ENCODE peak calls at places on chromosomes 6 and 20, in nine cellular contexts. R is fibroblast of lung; A is Panc1; N is CD4-positive, CD25-positive, alpha-beta regulatory T cell; Y is esophagus squamous epithelium; O is SK-N-SH; H is RWPE2; C is cardiac muscle cell; S is CD8-positive, alpha-beta T cell. I is an unnamed sample.
A peak's percentile ranks its signal among the peaks of the same experiment; 100 is the strongest.

GRCh38 chr6:17666646-17667045 is 40.1 kb downstream of the NUP153 start:
- DNase-seq in R (no peak), A (no peak), N (no peak), Y (no peak), O (no peak), H (no peak), C (no peak), S (no peak), I (no peak)

GRCh38 chr20:56870271-56870670 is 241.2 kb downstream of the TFAP2C start:
- DNase-seq in R (no peak), A (no peak), N (no peak), Y (no peak), O (no peak), H (no peak), C (no peak), S (no peak), I (no peak)

GRCh38 chr6:164252952-164253351 is 838.4 kb downstream of the QKI start:
- DNase-seq in R (no peak), A (no peak), N (no peak), Y (no peak), O (no peak), H (no peak), C (peak; percentile 7), S (no peak), I (peak; percentile 6)

GRCh38 chr20:12201289-12201991 is 283.7 kb downstream of the BTBD3 start:
- DNase-seq in R (peak; percentile 55), A (no peak), N (no peak), Y (no peak), O (peak; percentile 1), H (no peak), C (peak; percentile 72), S (no peak), I (no peak)

GRCh38 chr6:106227612-106228507 is 97.7 kb downstream of the ATG5 start:
- DNase-seq in R (no peak), A (no peak), N (no peak), Y (no peak), O (no peak), H (no peak), C (no peak), S (no peak), I (no peak)

GRCh38 chr6:42230320-42231034 is 12.8 kb upstream of the MRPS10 start:
- DNase-seq in R (peak; percentile 47), A (no peak), N (no peak), Y (no peak), O (peak; percentile 43), H (no peak), C (no peak), S (no peak), I (peak; percentile 73)

GRCh38 chr6:16239798-16240123 is 1.4 kb downstream of the GMPR start:
- DNase-seq in R (peak; percentile 48), A (no peak), N (no peak), Y (no peak), O (no peak), H (no peak), C (no peak), S (no peak), I (peak; percentile 76)

GRCh38 chr6:144334150-144334708 is 49.1 kb downstream of the UTRN start:
- DNase-seq in R (no peak), A (no peak), N (peak; percentile 51), Y (no peak), O (no peak), H (no peak), C (no peak), S (peak; percentile 91), I (no peak)

GRCh38 chr6:9632026-9632425 is 782.8 kb downstream of the TFAP2A start:
- DNase-seq in R (no peak), A (no peak), N (no peak), Y (no peak), O (no peak), H (no peak), C (no peak), S (no peak), I (no peak)

GRCh38 chr20:18259730-18260129 is 28.6 kb upstream of the ZNF133 start:
- DNase-seq in R (no peak), A (no peak), N (no peak), Y (no peak), O (no peak), H (no peak), C (no peak), S (no peak), I (no peak)

GRCh38 chr6:125995972-125996580 is 9.7 kb downstream of the TRMT11 start:
- DNase-seq in R (peak; percentile 66), A (peak; percentile 55), N (peak; percentile 54), Y (no peak), O (peak; percentile 57), H (no peak), C (peak; percentile 75), S (peak; percentile 64), I (peak; percentile 47)

GRCh38 chr6:36120539-36120938 is 9.8 kb upstream of the MAPK13 start:
- DNase-seq in R (no peak), A (no peak), N (peak; percentile 68), Y (no peak), O (no peak), H (no peak), C (no peak), S (peak; percentile 86), I (no peak)

GRCh38 chr20:35293303-35294292 is 1.4 kb upstream of the FAM83C start:
- DNase-seq in R (no peak), A (no peak), N (no peak), Y (no peak), O (no peak), H (no peak), C (no peak), S (no peak), I (peak; percentile 26)

GRCh38 chr6:133368664-133369063 is 127.5 kb downstream of the EYA4 start:
- DNase-seq in R (peak; percentile 22), A (no peak), N (no peak), Y (no peak), O (peak; percentile 15), H (no peak), C (no peak), S (no peak), I (no peak)

GRCh38 chr6:43062818-43063217 is 3.4 kb downstream of the KLC4 start:
- DNase-seq in R (no peak), A (no peak), N (no peak), Y (no peak), O (no peak), H (no peak), C (no peak), S (no peak), I (no peak)

GRCh38 chr6:21679761-21680265 is 86.3 kb downstream of the SOX4 start:
- DNase-seq in R (peak; percentile 72), A (no peak), N (no peak), Y (no peak), O (no peak), H (no peak), C (peak; percentile 91), S (no peak), I (no peak)

GRCh38 chr6:119717942-119718341 is 368.4 kb upstream of the MAN1A1 start:
- DNase-seq in R (no peak), A (no peak), N (no peak), Y (no peak), O (no peak), H (no peak), C (no peak), S (no peak), I (no peak)

DNA sequence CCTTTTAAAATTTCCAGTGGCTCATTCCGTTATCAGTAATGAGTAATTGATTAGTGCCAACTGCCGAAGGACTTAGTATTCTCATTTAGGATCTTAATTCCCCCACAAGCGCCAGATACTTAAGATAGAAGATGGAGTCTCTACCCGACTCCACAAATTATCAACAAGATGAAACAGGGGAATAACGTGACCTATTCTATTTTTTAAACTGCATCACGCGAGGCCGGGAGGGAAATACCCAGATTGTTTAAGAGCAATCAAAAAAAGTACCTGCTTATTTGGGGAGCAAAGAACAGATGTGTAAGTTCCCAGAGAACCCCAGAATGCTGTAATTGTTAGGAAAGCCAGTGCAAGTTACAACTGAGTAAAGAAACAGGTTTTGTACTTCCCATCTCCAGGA is 1.1 kb upstream of the MAP3K5 start:
- DNase-seq in R (no peak), A (no peak), N (peak; percentile 31), Y (no peak), O (no peak), H (no peak), C (no peak), S (no peak), I (no peak)
- H3K27me3 ChIP-seq in R (no peaks in the 10 kb centered on the region), A (no peaks in the 10 kb centered on the region), N (no peaks in the 10 kb centered on the region), Y (no peaks in the 10 kb centered on the region), O (no peaks in the 10 kb centered on the region), H (no peaks in the 10 kb centered on the region), C (peaks cover 23% of the 10 kb centered on the region), S (no peaks in the 10 kb centered on the region), I (peaks cover 34% of the 10 kb centered on the region)

DNA sequence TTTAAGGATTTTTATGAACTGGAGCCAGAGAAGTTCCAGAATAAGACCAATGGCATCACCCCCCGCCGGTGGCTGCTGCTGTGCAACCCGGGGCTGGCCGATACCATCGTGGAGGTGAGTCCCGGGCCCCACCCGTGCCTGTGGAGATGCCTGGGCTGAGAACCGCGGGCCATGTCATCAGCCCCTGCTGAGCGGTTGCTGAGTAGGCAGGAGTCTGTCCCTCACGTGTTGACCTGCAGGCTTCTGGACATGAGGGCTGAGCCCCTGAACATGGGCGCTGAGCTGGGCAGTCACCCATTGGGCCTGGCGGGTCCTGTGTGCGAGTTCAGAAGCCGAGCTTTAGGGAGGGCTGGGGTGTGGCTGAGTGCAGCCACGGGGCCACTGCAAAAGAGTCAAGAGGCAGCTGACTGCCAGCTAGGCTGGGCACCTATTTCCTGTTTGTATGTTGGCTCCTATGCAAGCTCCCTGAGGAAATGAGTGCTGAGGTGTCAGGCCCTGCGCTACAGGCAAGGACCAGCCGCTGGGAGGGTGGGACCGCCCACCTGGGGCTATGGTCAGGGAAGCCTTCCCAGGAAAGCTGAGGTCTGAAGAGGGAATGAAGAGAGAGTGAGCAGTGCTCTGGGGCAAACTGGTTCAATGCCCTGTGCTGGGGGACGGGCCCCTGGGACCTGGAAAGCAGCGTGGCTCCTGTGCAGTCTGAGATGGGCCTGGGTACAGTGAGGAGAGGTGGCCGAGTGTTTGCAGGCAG is 34.3 kb downstream of the PYGB start:
- DNase-seq in R (no peak), A (no peak), N (no peak), Y (no peak), O (no peak), H (peak; percentile 61), C (no peak), S (no peak), I (no peak)
- H3K4me3 ChIP-seq in R (no peak overlapping the region), A (no peak overlapping the region), N (no peak overlapping the region), Y (no peak overlapping the region), O (no peak overlapping the region), H (no peak overlapping the region), C (no peak overlapping the region), S (no peak overlapping the region), I (no peak overlapping the region)

DNA sequence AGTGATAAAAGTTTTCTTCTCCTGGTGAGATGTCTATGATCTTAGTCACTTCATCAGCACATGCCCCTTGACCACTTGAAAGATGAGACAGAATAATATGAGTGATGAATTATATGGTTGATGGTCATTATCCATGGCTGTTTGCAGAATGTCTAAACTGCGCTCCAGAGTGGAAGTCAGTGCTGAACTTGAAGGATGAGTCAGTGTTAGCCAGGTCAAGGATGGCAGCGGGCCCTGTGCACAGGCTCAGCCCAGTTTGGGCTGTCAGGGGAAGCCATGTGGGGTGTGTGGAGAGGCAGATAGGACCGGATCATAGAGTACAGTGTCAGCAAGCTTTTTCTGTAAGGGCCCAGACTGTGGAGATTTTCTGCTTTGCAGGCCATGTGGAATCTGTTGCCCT is 67.2 kb upstream of the KIF25 start:
- DNase-seq in R (peak; percentile 27), A (no peak), N (no peak), Y (no peak), O (no peak), H (no peak), C (peak; percentile 44), S (no peak), I (no peak)
- H3K36me3 ChIP-seq in R (no peaks in the 10 kb centered on the region), A (peaks cover 2% of the 10 kb centered on the region), N (peaks cover 2% of the 10 kb centered on the region), Y (peaks cover 4% of the 10 kb centered on the region), O (peaks cover 50% of the 10 kb centered on the region), H (peaks cover 56% of the 10 kb centered on the region), C (peaks cover 41% of the 10 kb centered on the region), S (no peaks in the 10 kb centered on the region), I (peaks cover 11% of the 10 kb centered on the region)

GRCh38 chr6:47598367-47598766 is 100.0 kb upstream of the ADGRF4 start:
- DNase-seq in R (no peak), A (no peak), N (no peak), Y (no peak), O (no peak), H (no peak), C (no peak), S (no peak), I (no peak)
- H3K27me3 ChIP-seq in R (no peaks in the 10 kb centered on the region), A (no peaks in the 10 kb centered on the region), N (no peaks in the 10 kb centered on the region), Y (no peaks in the 10 kb centered on the region), O (no peaks in the 10 kb centered on the region), H (no peaks in the 10 kb centered on the region), C (no peaks in the 10 kb centered on the region), S (no peaks in the 10 kb centered on the region), I (no peaks in the 10 kb centered on the region)

I was measured in H7.